ENCODE peak calls at places on chromosomes 7 and 10, in four cellular contexts. One of them, this sample, is unnamed.

GRCh38 chr10:119189811-119190282 is 11.2 kb upstream of the PRDX3 start:
- DNase-seq in K562: peak; percentile 35
- DNase-seq in HCT116: no peak
- DNase-seq in GM12878: no peak
- DNase-seq in this sample: no peak

GRCh38 chr10:68537796-68538195 is 10.5 kb upstream of the SLC25A16 start:
- DNase-seq in K562: no peak
- DNase-seq in GM12878: no peak
- DNase-seq in HCT116: no peak
- DNase-seq in this sample: no peak

GRCh38 chr7:98250789-98251188 is 1.2 kb downstream of the TECPR1 start:
- DNase-seq in HCT116: no peak
- DNase-seq in GM12878: no peak
- DNase-seq in K562: peak; percentile 40
- DNase-seq in this sample: no peak

GRCh38 chr7:21916176-21916575 is 29.5 kb downstream of the CDCA7L start:
- DNase-seq in K562: no peak
- DNase-seq in HCT116: no peak
- DNase-seq in GM12878: no peak
- DNase-seq in this sample: no peak

GRCh38 chr10:72846225-72846624 is 47.3 kb upstream of the OIT3 start:
- DNase-seq in K562: no peak
- DNase-seq in HCT116: peak; percentile 74
- DNase-seq in GM12878: no peak
- DNase-seq in this sample: no peak

GRCh38 chr7:30888783-30889182 is 22.9 kb upstream of the AQP1 start:
- DNase-seq in K562: no peak
- DNase-seq in GM12878: no peak
- DNase-seq in HCT116: no peak
- DNase-seq in this sample: no peak

GRCh38 chr7:99740573-99741437 is 5.8 kb upstream of the CYP3A7 start:
- DNase-seq in GM12878: no peak
- DNase-seq in HCT116: no peak
- DNase-seq in K562: no peak
- DNase-seq in this sample: no peak

GRCh38 chr7:88243345-88243909 is 23.6 kb upstream of the SRI start:
- DNase-seq in HCT116: peak; percentile 60
- DNase-seq in GM12878: peak; percentile 7
- DNase-seq in K562: peak; percentile 29
- DNase-seq in this sample: no peak

GRCh38 chr10:114544045-114544659 is 113.9 kb downstream of the ABLIM1 start:
- DNase-seq in GM12878: peak; percentile 66
- DNase-seq in K562: no peak
- DNase-seq in HCT116: no peak
- DNase-seq in this sample: no peak

GRCh38 chr10:52213511-52213831 is 100.6 kb upstream of the DKK1 start:
- DNase-seq in GM12878: no peak
- DNase-seq in HCT116: no peak
- DNase-seq in K562: no peak
- DNase-seq in this sample: no peak

GRCh38 chr10:132337019-132337418 is 5.0 kb downstream of the LRRC27 start:
- DNase-seq in HCT116: no peak
- DNase-seq in GM12878: no peak
- DNase-seq in K562: no peak
- DNase-seq in this sample: no peak

GRCh38 chr10:124530215-124530665 is 68.6 kb downstream of the LHPP start:
- DNase-seq in GM12878: no peak
- DNase-seq in HCT116: peak; percentile 62
- DNase-seq in K562: peak; percentile 86
- DNase-seq in this sample: peak; percentile 96

GRCh38 chr7:6015917-6016652 is 7.0 kb downstream of the AIMP2 start:
- DNase-seq in K562: no peak
- DNase-seq in HCT116: no peak
- DNase-seq in GM12878: no peak
- DNase-seq in this sample: no peak

GRCh38 chr10:113073549-113074189 is 123.6 kb downstream of the TCF7L2 start:
- DNase-seq in K562: peak; percentile 32
- DNase-seq in HCT116: peak; percentile 97
- DNase-seq in GM12878: no peak
- DNase-seq in this sample: no peak
- TF ChIP-seq EGR1 in K562: no peak
- TF ChIP-seq EGR1 in HCT116: no peak
- TF ChIP-seq EGR1 in GM12878: no peak
- TF ChIP-seq EGR1 in this sample: no peak

GRCh38 chr7:4937411-4937810 is 21.6 kb downstream of the MMD2 start:
- DNase-seq in GM12878: no peak
- DNase-seq in K562: no peak
- DNase-seq in HCT116: no peak
- DNase-seq in this sample: no peak

GRCh38 chr7:4934419-4935025 is 24.5 kb downstream of the MMD2 start:
- DNase-seq in HCT116: no peak
- DNase-seq in GM12878: no peak
- DNase-seq in K562: no peak
- DNase-seq in this sample: no peak

GRCh38 chr7:4928445-4928844 is 30.5 kb downstream of the MMD2 start:
- DNase-seq in HCT116: no peak
- DNase-seq in K562: no peak
- DNase-seq in GM12878: no peak
- DNase-seq in this sample: no peak

GRCh38 chr7:4929005-4929404 is 30.0 kb downstream of the MMD2 start:
- DNase-seq in K562: no peak
- DNase-seq in HCT116: no peak
- DNase-seq in GM12878: no peak
- DNase-seq in this sample: no peak

GRCh38 chr7:4931932-4932331 is 27.1 kb downstream of the MMD2 start:
- DNase-seq in HCT116: peak; percentile 26
- DNase-seq in K562: peak; percentile 7
- DNase-seq in GM12878: no peak
- DNase-seq in this sample: peak; percentile 27
- TF ChIP-seq EGR1 in HCT116: no peak
- TF ChIP-seq EGR1 in K562: no peak
- TF ChIP-seq EGR1 in GM12878: no peak
- TF ChIP-seq EGR1 in this sample: no peak

GRCh38 chr10:14385591-14386201 is 55.0 kb upstream of the FRMD4A start:
- DNase-seq in GM12878: no peak
- DNase-seq in K562: no peak
- DNase-seq in HCT116: no peak
- DNase-seq in this sample: no peak
- TF ChIP-seq EGR1 in GM12878: no peak
- TF ChIP-seq EGR1 in K562: no peak
- TF ChIP-seq EGR1 in HCT116: no peak
- TF ChIP-seq EGR1 in this sample: no peak

GRCh38 chr10:30538086-30538485 is 91.5 kb downstream of the LYZL2 start:
- DNase-seq in HCT116: no peak
- DNase-seq in K562: no peak
- DNase-seq in GM12878: no peak
- DNase-seq in this sample: no peak
- TF ChIP-seq EGR1 in HCT116: no peak
- TF ChIP-seq EGR1 in K562: no peak
- TF ChIP-seq EGR1 in GM12878: no peak
- TF ChIP-seq EGR1 in this sample: no peak

DNA sequence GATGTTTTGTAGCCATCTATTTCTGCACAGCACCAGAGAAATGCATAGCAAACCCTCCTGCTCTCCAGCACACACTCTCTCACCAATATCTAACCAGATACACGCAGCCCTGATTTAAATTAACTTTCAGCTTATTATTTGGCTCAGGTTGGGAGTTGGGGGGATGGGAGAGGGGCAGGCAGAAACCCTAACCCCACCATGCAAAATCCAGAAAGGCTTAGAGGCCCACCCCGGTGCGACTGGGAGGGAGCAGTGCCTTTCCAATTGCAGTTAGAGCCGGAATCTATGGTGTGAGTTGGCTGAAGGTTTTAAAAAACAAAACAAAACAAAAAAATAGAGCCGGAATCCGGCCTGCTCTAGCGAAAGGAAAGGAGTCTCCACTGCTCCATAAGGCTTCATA is 3.0 kb downstream of the IGF2BP3 start:
- DNase-seq in GM12878: no peak
- DNase-seq in HCT116: no peak
- DNase-seq in K562: peak; percentile 22
- DNase-seq in this sample: no peak
- TF ChIP-seq EGR1 in GM12878: no peak
- TF ChIP-seq EGR1 in HCT116: no peak
- TF ChIP-seq EGR1 in K562: no peak
- TF ChIP-seq EGR1 in this sample: no peak

DNA sequence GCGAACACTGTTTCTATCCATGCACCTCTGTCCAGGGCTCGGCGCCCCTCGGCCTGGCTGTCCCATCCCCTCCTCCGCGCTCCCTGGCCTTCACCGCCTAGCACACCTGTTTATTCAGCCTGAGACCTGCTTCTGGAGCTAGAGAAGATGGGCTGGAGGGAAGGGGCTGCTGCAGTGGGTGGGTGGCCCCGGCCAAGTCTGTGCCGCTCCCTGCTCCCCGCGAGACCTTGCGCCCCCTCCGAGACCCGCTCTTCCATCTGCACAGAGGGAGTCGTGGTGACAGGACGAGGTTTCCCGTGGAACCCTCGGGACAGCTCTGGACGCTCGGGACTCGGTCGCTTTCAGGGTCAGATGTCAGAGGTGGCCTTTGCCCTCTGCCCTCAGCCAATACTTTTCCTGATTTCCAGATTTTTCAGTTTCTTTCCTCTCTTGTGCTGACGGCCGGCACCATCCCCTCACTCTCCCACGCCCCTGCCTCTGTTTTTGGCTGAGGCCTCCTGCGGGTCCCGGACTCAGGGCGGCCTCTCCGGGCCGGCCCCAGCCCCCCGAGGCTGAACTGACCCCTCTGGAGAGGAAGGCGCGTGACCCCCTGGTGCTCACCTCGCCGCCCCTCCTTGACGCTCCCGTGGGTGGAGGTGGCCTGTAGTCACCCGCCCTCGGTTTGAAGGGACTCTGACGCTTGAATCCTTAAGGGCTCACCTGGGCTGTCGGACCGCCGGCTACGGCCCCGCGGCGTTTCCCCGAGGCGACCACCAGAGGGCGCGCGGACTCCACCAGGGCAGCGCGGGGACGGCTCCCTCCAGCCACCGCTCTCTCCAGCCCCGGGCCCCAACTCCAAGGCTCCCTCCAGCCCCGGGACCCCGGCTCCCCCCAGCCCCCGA is 15.6 kb downstream of the SHH start:
- DNase-seq in GM12878: no peak
- DNase-seq in HCT116: no peak
- DNase-seq in K562: peak; percentile 91
- DNase-seq in this sample: no peak
- TF ChIP-seq EGR1 in GM12878: no peak
- TF ChIP-seq EGR1 in HCT116: no peak
- TF ChIP-seq EGR1 in K562: no peak
- TF ChIP-seq EGR1 in this sample: no peak

GRCh38 chr7:29854257-29854938 is 48.1 kb downstream of the WIPF3 start:
- DNase-seq in HCT116: no peak
- DNase-seq in GM12878: no peak
- DNase-seq in K562: peak; percentile 35
- DNase-seq in this sample: peak; percentile 23
- TF ChIP-seq EGR1 in HCT116: no peak
- TF ChIP-seq EGR1 in GM12878: no peak
- TF ChIP-seq EGR1 in K562: no peak
- TF ChIP-seq EGR1 in this sample: no peak

This sample was measured in H1.